ENCODE peak calls at places on chromosomes 16 and 17, in five cellular contexts. P, K, B, N and R are unnamed samples.

GRCh38 chr16:69476920-69477418 is 52.5 kb downstream of the CYB5B start:
- DNase-seq in P (peak; percentile 73), K (no peak), N (no peak), B (no peak), R (no peak)

GRCh38 chr16:67228034-67228785 is 1.3 kb downstream of the TMEM208 start:
- DNase-seq in P (no peak), B (no peak), K (no peak), N (no peak), R (no peak)

GRCh38 chr16:55508941-55509920 is at the start of gene LPCAT2:
- DNase-seq in K (peak; percentile 89), B (peak; percentile 96), P (peak; percentile 92), N (no peak), R (peak; percentile 94)

GRCh38 chr16:12017583-12017982 is 41.0 kb downstream of the SNX29 start:
- DNase-seq in N (no peak), P (no peak), K (no peak), B (no peak), R (no peak)

GRCh38 chr16:26658486-26658885 is 408.2 kb upstream of the C16orf82 start:
- DNase-seq in N (no peak), K (no peak), B (no peak), P (no peak), R (no peak)

GRCh38 chr16:11314309-11314894 is 30.9 kb upstream of the RMI2 start:
- DNase-seq in N (no peak), K (no peak), B (no peak), P (no peak), R (no peak)

GRCh38 chr16:75732871-75733270 is 6.6 kb upstream of the CPHXL start:
- DNase-seq in B (no peak), K (no peak), N (no peak), P (no peak), R (no peak)

GRCh38 chr16:59635674-59636073 is 901.6 kb upstream of the GOT2 start:
- DNase-seq in N (no peak), K (no peak), P (no peak), B (no peak), R (no peak)

GRCh38 chr16:13672196-13672595 is 247.8 kb upstream of the ERCC4 start:
- DNase-seq in P (no peak), N (no peak), B (no peak), K (no peak), R (no peak)

GRCh38 chr17:17868637-17869522 is 32.1 kb upstream of the SREBF1 start:
- DNase-seq in B (no peak), K (no peak), P (no peak), N (no peak), R (no peak)

GRCh38 chr16:27355610-27356009 is 41.8 kb downstream of the IL4R start:
- DNase-seq in P (no peak), K (peak; percentile 59), N (no peak), B (peak; percentile 64), R (peak; percentile 38)

GRCh38 chr16:89565506-89566372 is 5.3 kb downstream of the RPL13 start:
- DNase-seq in K (peak; percentile 72), B (peak; percentile 77), P (peak; percentile 65), N (no peak), R (peak; percentile 78)

GRCh38 chr17:78111012-78111726 is 17.4 kb downstream of the TMC6 start:
- DNase-seq in B (no peak), P (no peak), N (no peak), K (no peak), R (no peak)

GRCh38 chr17:56699186-56699895 is 105.8 kb downstream of the NOG start:
- DNase-seq in K (peak; percentile 58), N (no peak), P (peak; percentile 88), B (peak; percentile 58), R (peak; percentile 32)

GRCh38 chr16:30747331-30747730 is 894 bp upstream of the PHKG2 start:
- DNase-seq in P (no peak), N (no peak), B (no peak), K (no peak), R (no peak)

GRCh38 chr16:30748634-30749445 is 615 bp downstream of the PHKG2 start:
- DNase-seq in K (no peak), B (peak; percentile 68), N (no peak), P (no peak), R (peak; percentile 46)

GRCh38 chr16:30747799-30748633 is at the start of gene PHKG2:
- DNase-seq in K (peak; percentile 99), P (peak; percentile 98), B (peak; percentile 100), N (peak; percentile 97), R (peak; percentile 99)

GRCh38 chr16:30745082-30745481 is 3.1 kb upstream of the PHKG2 start:
- DNase-seq in K (no peak), N (no peak), P (no peak), B (no peak), R (peak; percentile 59)

GRCh38 chr16:30746638-30747160 is 1.5 kb upstream of the PHKG2 start:
- DNase-seq in K (no peak), P (no peak), B (no peak), N (no peak), R (no peak)
- H3K36me3 ChIP-seq in K (peaks cover 18% of the 10 kb centered on the region), P (peaks cover 2% of the 10 kb centered on the region), B (peaks cover 37% of the 10 kb centered on the region), N (peaks cover 17% of the 10 kb centered on the region), R (peaks cover 7% of the 10 kb centered on the region)

GRCh38 chr17:29572691-29573557 is 4.4 kb downstream of the TP53I13 start:
- DNase-seq in N (no peak), B (peak; percentile 67), K (no peak), P (no peak), R (peak; percentile 47)

GRCh38 chr17:29571883-29572681 is 3.6 kb downstream of the TP53I13 start:
- DNase-seq in N (no peak), P (peak; percentile 32), K (no peak), B (no peak), R (peak; percentile 19)

GRCh38 chr17:29573871-29574731 is 5.6 kb downstream of the TP53I13 start:
- DNase-seq in P (no peak), B (no peak), N (no peak), K (no peak), R (peak; percentile 16)

GRCh38 chr17:29574732-29575510 is 6.4 kb downstream of the TP53I13 start:
- DNase-seq in N (no peak), P (no peak), K (no peak), B (no peak), R (peak; percentile 84)

GRCh38 chr17:29573558-29573870 is 5.0 kb downstream of the TP53I13 start:
- DNase-seq in N (no peak), P (no peak), K (no peak), B (no peak), R (no peak)
- H3K36me3 ChIP-seq in N (peaks cover 33% of the 10 kb centered on the region), P (peaks cover 1% of the 10 kb centered on the region), K (peaks cover 51% of the 10 kb centered on the region), B (peaks cover 63% of the 10 kb centered on the region), R (peaks cover 6% of the 10 kb centered on the region)

GRCh38 chr17:75488693-75489510 is 26.4 kb downstream of the CASKIN2 start:
- DNase-seq in N (no peak), P (no peak), B (no peak), K (no peak), R (no peak)
- H3K36me3 ChIP-seq in N (peaks cover 30% of the 10 kb centered on the region), P (peaks cover 3% of the 10 kb centered on the region), B (peaks cover 39% of the 10 kb centered on the region), K (peaks cover 23% of the 10 kb centered on the region), R (no peaks in the 10 kb centered on the region)

GRCh38 chr17:8488931-8489330 is 53.2 kb downstream of the NDEL1 start:
- DNase-seq in K (no peak), N (no peak), P (no peak), B (no peak), R (no peak)

GRCh38 chr17:8489841-8490240 is 54.2 kb downstream of the NDEL1 start:
- DNase-seq in N (no peak), B (no peak), K (no peak), P (no peak), R (no peak)

GRCh38 chr17:8488491-8488890 is 52.8 kb downstream of the NDEL1 start:
- DNase-seq in K (no peak), B (no peak), N (no peak), P (no peak), R (no peak)

GRCh38 chr17:8485491-8485890 is 49.8 kb downstream of the NDEL1 start:
- DNase-seq in K (no peak), B (no peak), P (no peak), N (no peak), R (no peak)

GRCh38 chr17:8487130-8487645 is 51.5 kb downstream of the NDEL1 start:
- DNase-seq in K (no peak), B (no peak), N (no peak), P (no peak), R (no peak)
- H3K36me3 ChIP-seq in K (peaks cover 28% of the 10 kb centered on the region), B (peaks cover 78% of the 10 kb centered on the region), N (peaks cover 93% of the 10 kb centered on the region), P (no peaks in the 10 kb centered on the region), R (no peaks in the 10 kb centered on the region)

GRCh38 chr17:39782481-39782880 is 44.7 kb downstream of the GRB7 start:
- DNase-seq in N (no peak), K (peak; percentile 43), P (peak; percentile 64), B (no peak), R (no peak)
- H3K36me3 ChIP-seq in N (no peaks in the 10 kb centered on the region), K (no peaks in the 10 kb centered on the region), P (no peaks in the 10 kb centered on the region), B (no peaks in the 10 kb centered on the region), R (no peaks in the 10 kb centered on the region)

DNA sequence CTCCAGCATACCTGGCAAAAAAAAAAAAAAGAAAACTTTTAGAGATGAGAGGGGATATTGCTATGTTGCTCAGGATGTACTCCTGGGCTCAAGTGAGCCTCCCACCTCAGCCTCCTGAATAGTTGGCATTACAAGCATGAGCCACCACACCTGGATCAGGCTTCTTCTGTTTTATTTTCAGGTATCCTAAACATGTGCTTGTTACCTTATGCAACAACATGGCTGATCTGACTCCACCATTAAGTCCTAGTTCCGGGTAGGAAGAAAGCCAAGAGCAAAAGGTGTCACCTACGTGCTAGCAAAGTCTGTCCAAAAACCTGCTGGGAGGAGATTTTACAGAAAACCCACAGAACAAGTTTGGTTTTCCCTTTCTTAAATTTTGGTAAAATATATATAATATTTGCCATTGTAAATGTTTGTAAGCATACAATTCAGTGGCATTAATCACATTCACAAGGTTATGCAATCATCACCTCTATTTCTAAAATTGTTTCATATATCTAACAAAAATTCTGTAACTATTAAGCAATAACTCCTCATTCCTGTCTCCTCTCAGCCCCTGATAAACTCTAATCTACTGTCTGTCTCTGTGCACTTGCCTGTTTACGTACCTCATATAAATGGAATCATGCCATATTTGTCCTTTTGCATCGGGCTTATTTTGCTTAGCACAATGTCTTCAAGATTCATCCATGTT is 9.1 kb upstream of the CACNG3 start:
- DNase-seq in N (no peak), K (no peak), P (no peak), B (no peak), R (no peak)
- H3K36me3 ChIP-seq in N (no peaks in the 10 kb centered on the region), K (no peaks in the 10 kb centered on the region), P (no peaks in the 10 kb centered on the region), B (no peaks in the 10 kb centered on the region), R (no peaks in the 10 kb centered on the region)